ENCODE peak calls at places on chromosome 11, in ten cellular contexts. One of them, this sample, is unnamed.

GRCh38 chr11:2832718-2833020 is 52.9 kb downstream of the CDKN1C start:
- DNase-seq in nucleus accumbens: no peak
- DNase-seq in activated CD4-positive, alpha-beta T cell treated with anti-CD3 and anti-CD28 coated beads, Interleukin-2, amount 50 U/mL, for 1 hour: no peak
- DNase-seq in HS-5: no peak
- DNase-seq in brain microvascular endothelial cell: no peak
- DNase-seq in neuronal stem cell: no peak
- DNase-seq in fibroblast of mammary gland: no peak
- DNase-seq in NCI-H1092: no peak
- DNase-seq in left ventricle myocardium inferior: no peak
- DNase-seq in ureter: no peak
- DNase-seq in this sample: no peak

GRCh38 chr11:65903068-65903481 is 2.9 kb upstream of the FOSL1 start:
- DNase-seq in activated CD4-positive, alpha-beta T cell treated with anti-CD3 and anti-CD28 coated beads, Interleukin-2, amount 50 U/mL, for 1 hour: no peak
- DNase-seq in ureter: no peak
- DNase-seq in brain microvascular endothelial cell: peak
- DNase-seq in HS-5: peak
- DNase-seq in nucleus accumbens: no peak
- DNase-seq in fibroblast of mammary gland: peak
- DNase-seq in NCI-H1092: no peak
- DNase-seq in left ventricle myocardium inferior: no peak
- DNase-seq in neuronal stem cell: no peak
- DNase-seq in this sample: peak

GRCh38 chr11:95698939-95699562 is 90.5 kb downstream of the FAM76B start:
- DNase-seq in brain microvascular endothelial cell: no peak
- DNase-seq in NCI-H1092: no peak
- DNase-seq in HS-5: no peak
- DNase-seq in left ventricle myocardium inferior: no peak
- DNase-seq in fibroblast of mammary gland: peak
- DNase-seq in ureter: no peak
- DNase-seq in neuronal stem cell: no peak
- DNase-seq in nucleus accumbens: no peak
- DNase-seq in activated CD4-positive, alpha-beta T cell treated with anti-CD3 and anti-CD28 coated beads, Interleukin-2, amount 50 U/mL, for 1 hour: no peak
- DNase-seq in this sample: no peak

GRCh38 chr11:120811731-120812130 is 212.2 kb upstream of the TBCEL start:
- DNase-seq in HS-5: no peak
- DNase-seq in activated CD4-positive, alpha-beta T cell treated with anti-CD3 and anti-CD28 coated beads, Interleukin-2, amount 50 U/mL, for 1 hour: no peak
- DNase-seq in ureter: no peak
- DNase-seq in nucleus accumbens: no peak
- DNase-seq in brain microvascular endothelial cell: no peak
- DNase-seq in left ventricle myocardium inferior: no peak
- DNase-seq in neuronal stem cell: no peak
- DNase-seq in NCI-H1092: no peak
- DNase-seq in fibroblast of mammary gland: no peak
- DNase-seq in this sample: no peak

GRCh38 chr11:72736452-72737069 is 15.6 kb downstream of the ARAP1 start:
- DNase-seq in activated CD4-positive, alpha-beta T cell treated with anti-CD3 and anti-CD28 coated beads, Interleukin-2, amount 50 U/mL, for 1 hour: peak
- DNase-seq in neuronal stem cell: no peak
- DNase-seq in fibroblast of mammary gland: peak
- DNase-seq in brain microvascular endothelial cell: peak
- DNase-seq in nucleus accumbens: peak
- DNase-seq in ureter: no peak
- DNase-seq in left ventricle myocardium inferior: peak
- DNase-seq in HS-5: peak
- DNase-seq in NCI-H1092: no peak
- DNase-seq in this sample: peak

GRCh38 chr11:126434950-126435335 is 79.5 kb downstream of the ST3GAL4 start:
- DNase-seq in neuronal stem cell: no peak
- DNase-seq in fibroblast of mammary gland: no peak
- DNase-seq in left ventricle myocardium inferior: no peak
- DNase-seq in brain microvascular endothelial cell: no peak
- DNase-seq in activated CD4-positive, alpha-beta T cell treated with anti-CD3 and anti-CD28 coated beads, Interleukin-2, amount 50 U/mL, for 1 hour: no peak
- DNase-seq in HS-5: no peak
- DNase-seq in ureter: no peak
- DNase-seq in NCI-H1092: no peak
- DNase-seq in nucleus accumbens: no peak
- DNase-seq in this sample: no peak

GRCh38 chr11:96267490-96268010 is 75.4 kb downstream of the MAML2 start:
- DNase-seq in NCI-H1092: no peak
- DNase-seq in ureter: no peak
- DNase-seq in neuronal stem cell: no peak
- DNase-seq in activated CD4-positive, alpha-beta T cell treated with anti-CD3 and anti-CD28 coated beads, Interleukin-2, amount 50 U/mL, for 1 hour: no peak
- DNase-seq in brain microvascular endothelial cell: no peak
- DNase-seq in nucleus accumbens: no peak
- DNase-seq in left ventricle myocardium inferior: no peak
- DNase-seq in HS-5: no peak
- DNase-seq in fibroblast of mammary gland: no peak
- DNase-seq in this sample: no peak

GRCh38 chr11:9250139-9250582 is 15.0 kb downstream of the DENND5A start:
- DNase-seq in NCI-H1092: no peak
- DNase-seq in neuronal stem cell: no peak
- DNase-seq in activated CD4-positive, alpha-beta T cell treated with anti-CD3 and anti-CD28 coated beads, Interleukin-2, amount 50 U/mL, for 1 hour: peak
- DNase-seq in HS-5: no peak
- DNase-seq in brain microvascular endothelial cell: no peak
- DNase-seq in left ventricle myocardium inferior: no peak
- DNase-seq in ureter: no peak
- DNase-seq in fibroblast of mammary gland: no peak
- DNase-seq in nucleus accumbens: no peak
- DNase-seq in this sample: peak

GRCh38 chr11:105789579-105789978 is 179.7 kb downstream of the GRIA4 start:
- DNase-seq in NCI-H1092: no peak
- DNase-seq in neuronal stem cell: no peak
- DNase-seq in HS-5: no peak
- DNase-seq in nucleus accumbens: no peak
- DNase-seq in fibroblast of mammary gland: no peak
- DNase-seq in ureter: no peak
- DNase-seq in brain microvascular endothelial cell: no peak
- DNase-seq in left ventricle myocardium inferior: no peak
- DNase-seq in activated CD4-positive, alpha-beta T cell treated with anti-CD3 and anti-CD28 coated beads, Interleukin-2, amount 50 U/mL, for 1 hour: no peak
- DNase-seq in this sample: no peak

GRCh38 chr11:8925711-8926110 is 7.0 kb downstream of the C11orf16 start:
- DNase-seq in ureter: no peak
- DNase-seq in nucleus accumbens: no peak
- DNase-seq in fibroblast of mammary gland: no peak
- DNase-seq in neuronal stem cell: no peak
- DNase-seq in brain microvascular endothelial cell: no peak
- DNase-seq in left ventricle myocardium inferior: no peak
- DNase-seq in HS-5: no peak
- DNase-seq in NCI-H1092: no peak
- DNase-seq in activated CD4-positive, alpha-beta T cell treated with anti-CD3 and anti-CD28 coated beads, Interleukin-2, amount 50 U/mL, for 1 hour: no peak
- DNase-seq in this sample: no peak

GRCh38 chr11:108985611-108986279 is 320.9 kb downstream of the DDX10 start:
- DNase-seq in fibroblast of mammary gland: peak
- DNase-seq in ureter: no peak
- DNase-seq in left ventricle myocardium inferior: no peak
- DNase-seq in neuronal stem cell: no peak
- DNase-seq in HS-5: peak
- DNase-seq in brain microvascular endothelial cell: peak
- DNase-seq in nucleus accumbens: no peak
- DNase-seq in activated CD4-positive, alpha-beta T cell treated with anti-CD3 and anti-CD28 coated beads, Interleukin-2, amount 50 U/mL, for 1 hour: no peak
- DNase-seq in NCI-H1092: no peak
- DNase-seq in this sample: peak

GRCh38 chr11:74147199-74147929 is 23.4 kb downstream of the C2CD3 start:
- DNase-seq in activated CD4-positive, alpha-beta T cell treated with anti-CD3 and anti-CD28 coated beads, Interleukin-2, amount 50 U/mL, for 1 hour: no peak
- DNase-seq in fibroblast of mammary gland: peak
- DNase-seq in neuronal stem cell: no peak
- DNase-seq in nucleus accumbens: no peak
- DNase-seq in left ventricle myocardium inferior: no peak
- DNase-seq in NCI-H1092: no peak
- DNase-seq in ureter: no peak
- DNase-seq in HS-5: no peak
- DNase-seq in brain microvascular endothelial cell: no peak
- DNase-seq in this sample: no peak